ENCODE peak calls at places on chromosomes 4 and X, in six cellular contexts. M is HepG2, Q is cardiac muscle cell, A is lung, J is heart right ventricle, D is GM23248. R is an unnamed sample.

GRCh38 chr4:3607690-3608514 is 75.7 kb upstream of the LRPAP1 start:
- DNase-seq in J (no peak), D (no peak), A (no peak), M (no peak), Q (no peak), R (no peak)

GRCh38 chr4:185122681-185123345 is 20.3 kb upstream of the SLC25A4 start:
- DNase-seq in Q (no peak), J (no peak), D (no peak), A (no peak), M (no peak), R (no peak)

GRCh38 chr4:26458104-26458503 is 32.2 kb downstream of the CCKAR start:
- DNase-seq in M (no peak), D (no peak), Q (no peak), A (no peak), J (no peak), R (no peak)

GRCh38 chr4:145937990-145938611 is 522 bp downstream of the ZNF827 start:
- DNase-seq in Q (peak; percentile 60), D (peak; percentile 69), J (no peak), M (no peak), A (no peak), R (peak; percentile 21)

GRCh38 chr4:7779194-7779768 is 160.4 kb downstream of the AFAP1 start:
- DNase-seq in M (no peak), A (no peak), D (peak; percentile 75), J (no peak), Q (peak; percentile 42), R (no peak)

GRCh38 chr4:77169496-77169895 is 12.5 kb downstream of the CCNG2 start:
- DNase-seq in M (no peak), D (peak; percentile 43), J (no peak), Q (no peak), A (no peak), R (no peak)

GRCh38 chr4:102234243-102234838 is 110.9 kb downstream of the SLC39A8 start:
- DNase-seq in A (no peak), D (no peak), Q (no peak), J (no peak), M (no peak), R (no peak)

GRCh38 chr4:14379148-14379547 is 623.1 kb upstream of the CPEB2 start:
- DNase-seq in Q (no peak), A (no peak), M (no peak), D (peak; percentile 4), J (no peak), R (no peak)

GRCh38 chr4:181845617-181846016 is 397.6 kb upstream of the TENM3 start:
- DNase-seq in M (no peak), A (no peak), D (no peak), Q (no peak), J (no peak), R (no peak)

GRCh38 chr4:3229964-3230363 is 19.0 kb upstream of the MSANTD1 start:
- DNase-seq in Q (no peak), A (no peak), D (no peak), M (no peak), J (no peak), R (no peak)

GRCh38 chr4:175871774-175872405 is 59.8 kb upstream of the GPM6A start:
- DNase-seq in A (no peak), J (no peak), D (no peak), Q (no peak), M (no peak), R (no peak)

GRCh38 chr4:68498413-68499007 is 51.2 kb downstream of the TMPRSS11E start:
- DNase-seq in J (no peak), Q (peak; percentile 69), M (peak; percentile 78), A (peak; percentile 48), D (peak; percentile 72), R (no peak)

GRCh38 chr4:59091376-59092142 is 1981.4 kb upstream of the IGFBP7 start:
- DNase-seq in Q (no peak), D (no peak), M (no peak), J (no peak), A (no peak), R (no peak)

GRCh38 chrX:104621781-104622180 is 55.8 kb downstream of the IL1RAPL2 start:
- DNase-seq in D (no peak), J (no peak), A (no peak), M (no peak), Q (no peak), R (no peak)

GRCh38 chrX:140034916-140035315 is 69.6 kb upstream of the CXorf66 start:
- DNase-seq in J (no peak), M (no peak), D (peak; percentile 20), Q (peak; percentile 13), A (no peak), R (no peak)

GRCh38 chr4:140834866-140835495 is 78.8 kb upstream of the TBC1D9 start:
- DNase-seq in J (no peak), A (no peak), D (no peak), Q (no peak), M (no peak), R (no peak)

GRCh38 chr4:108370826-108371225 is 202.1 kb upstream of the LEF1 start:
- DNase-seq in M (no peak), D (no peak), Q (no peak), A (no peak), J (no peak), R (no peak)

GRCh38 chr4:25890653-25891485 is 23.2 kb upstream of the SMIM20 start:
- DNase-seq in D (no peak), Q (peak; percentile 28), A (no peak), J (no peak), M (no peak), R (no peak)

GRCh38 chrX:103999234-103999633 is 14.3 kb downstream of the H2BW1 start:
- DNase-seq in D (no peak), Q (no peak), M (no peak), A (no peak), J (no peak), R (no peak)

GRCh38 chr4:89218587-89218986 is 89.0 kb downstream of the GPRIN3 start:
- DNase-seq in D (no peak), M (peak; percentile 9), J (no peak), A (no peak), Q (no peak), R (no peak)

GRCh38 chr4:6472387-6473263 is at the start of gene PPP2R2C:
- DNase-seq in M (no peak), A (no peak), D (no peak), J (no peak), Q (peak; percentile 41), R (no peak)

GRCh38 chr4:159024828-159025227 is 78.1 kb upstream of the RAPGEF2 start:
- DNase-seq in A (no peak), Q (no peak), M (no peak), J (no peak), D (no peak), R (no peak)

GRCh38 chr4:15717126-15717525 is 14.3 kb downstream of the BST1 start:
- DNase-seq in Q (no peak), D (peak; percentile 64), M (no peak), J (no peak), A (no peak), R (no peak)

GRCh38 chr4:142509881-142510280 is 336.2 kb downstream of the INPP4B start:
- DNase-seq in A (no peak), Q (no peak), M (no peak), J (no peak), D (no peak), R (no peak)

GRCh38 chrX:71095971-71096701 is 485 bp downstream of the FOXO4 start:
- DNase-seq in D (peak; percentile 28), J (no peak), A (peak; percentile 51), Q (no peak), M (no peak), R (no peak)

GRCh38 chr4:2417765-2418651 is at the start of gene ZFYVE28:
- DNase-seq in Q (no peak), D (peak; percentile 58), M (no peak), A (no peak), J (no peak), R (no peak)

GRCh38 chrX:152641996-152642395 is 4.3 kb downstream of the GABRQ start:
- DNase-seq in D (peak; percentile 21), J (no peak), M (no peak), Q (peak; percentile 42), A (peak; percentile 6), R (no peak)

GRCh38 chr4:89294583-89295244 is 12.9 kb downstream of the GPRIN3 start:
- DNase-seq in M (no peak), J (no peak), Q (no peak), D (no peak), A (no peak), R (no peak)

GRCh38 chr4:125482822-125483221 is 168.1 kb downstream of the FAT4 start:
- DNase-seq in D (no peak), A (no peak), M (no peak), Q (no peak), J (no peak), R (no peak)

GRCh38 chr4:188934320-188934975 is 795.2 kb downstream of the TRIML1 start:
- DNase-seq in J (no peak), Q (no peak), M (no peak), D (peak; percentile 22), A (no peak), R (no peak)

GRCh38 chrX:30653415-30654131 is at the start of gene GK:
- DNase-seq in J (peak; percentile 15), A (no peak), Q (peak; percentile 34), D (peak; percentile 46), M (no peak), R (peak; percentile 41)
- H3K27ac ChIP-seq in J (peak within 1 kb of the TSS; percentile 84), A (peak within 1 kb of the TSS; percentile 83), Q (peak within 1 kb of the TSS; percentile 79), D (peak within 1 kb of the TSS; percentile 87), M (peak within 1 kb of the TSS; percentile 96), R (peak within 1 kb of the TSS; percentile 76)

DNA sequence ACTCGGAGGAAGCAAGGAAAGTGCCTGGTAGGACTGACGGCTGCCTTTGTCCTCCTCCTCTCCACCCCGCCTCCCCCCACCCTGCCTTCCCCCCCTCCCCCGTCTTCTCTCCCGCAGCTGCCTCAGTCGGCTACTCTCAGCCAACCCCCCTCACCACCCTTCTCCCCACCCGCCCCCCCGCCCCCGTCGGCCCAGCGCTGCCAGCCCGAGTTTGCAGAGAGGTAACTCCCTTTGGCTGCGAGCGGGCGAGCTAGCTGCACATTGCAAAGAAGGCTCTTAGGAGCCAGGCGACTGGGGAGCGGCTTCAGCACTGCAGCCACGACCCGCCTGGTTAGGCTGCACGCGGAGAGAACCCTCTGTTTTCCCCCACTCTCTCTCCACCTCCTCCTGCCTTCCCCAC is 460 bp downstream of the AR start:
- DNase-seq in Q (peak; percentile 40), M (no peak), J (peak; percentile 30), A (no peak), D (peak; percentile 55), R (no peak)
- H3K27ac ChIP-seq in Q (no peak overlapping the region), M (no peak overlapping the region), J (peak overlapping the region; percentile 67), A (no peak overlapping the region), D (no peak overlapping the region), R (no peak overlapping the region)

DNA sequence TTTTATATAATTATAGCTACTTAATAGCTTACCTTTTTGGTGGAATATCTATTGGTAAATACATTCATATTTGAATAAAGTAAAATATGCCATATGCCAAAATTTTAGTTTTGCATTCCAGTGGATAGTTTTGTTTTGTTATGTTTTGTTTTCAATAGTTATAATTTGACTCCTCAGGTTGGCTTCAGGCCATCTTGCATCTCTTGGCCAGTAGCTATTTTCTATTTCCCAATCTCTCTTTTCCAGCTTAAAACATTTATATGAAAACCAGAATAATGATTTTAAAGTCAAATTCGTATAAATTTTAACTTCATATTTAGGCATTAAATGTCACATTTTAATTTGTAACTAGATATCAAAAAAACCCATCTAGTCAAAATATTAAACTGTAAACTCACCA is 1209.5 kb downstream of the PCDH7 start:
- DNase-seq in D (no peak), Q (no peak), M (no peak), A (no peak), J (no peak), R (no peak)
- H3K27ac ChIP-seq in D (no peak overlapping the region), Q (no peak overlapping the region), M (no peak overlapping the region), A (no peak overlapping the region), J (no peak overlapping the region), R (no peak overlapping the region)

GRCh38 chr4:70935038-70935437 is 32.9 kb downstream of the MOB1B start:
- DNase-seq in M (no peak), D (no peak), Q (no peak), J (no peak), A (no peak), R (no peak)
- H3K27ac ChIP-seq in M (no peak overlapping the region), D (no peak overlapping the region), Q (peak overlapping the region; percentile 46), J (no peak overlapping the region), A (no peak overlapping the region), R (no peak overlapping the region)